ENCODE peak calls at places on chromosomes 4 and X, in four cellular contexts. O is WTC11, F is SK-N-SH, V is H1. W is an unnamed sample.

GRCh38 chrX:39905475-39905889 is 192.3 kb downstream of the BCOR start:
- DNase-seq in O (no peak), F (peak; percentile 34), V (no peak), W (peak; percentile 36)

GRCh38 chrX:71532078-71532752 is 689 bp upstream of the OGT start:
- DNase-seq in O (no peak), F (no peak), V (no peak), W (no peak)

GRCh38 chrX:125327891-125328290 is 8.2 kb downstream of the TEX13C start:
- DNase-seq in O (no peak), F (no peak), V (no peak), W (no peak)

GRCh38 chr4:41866799-41867677 is 68.2 kb upstream of the TMEM33 start:
- DNase-seq in O (peak; percentile 54), F (no peak), V (no peak), W (no peak)

GRCh38 chr4:119139316-119139715 is 3.7 kb downstream of the MYOZ2 start:
- DNase-seq in O (no peak), F (no peak), V (no peak), W (no peak)

GRCh38 chr4:112144546-112145325 is 518 bp upstream of the FAM241A start:
- DNase-seq in O (no peak), F (no peak), V (no peak), W (no peak)

GRCh38 chrX:39242187-39242586 is 440.9 kb downstream of the MID1IP1 start:
- DNase-seq in O (peak; percentile 11), F (peak; percentile 16), V (no peak), W (peak; percentile 56)

GRCh38 chr4:22474636-22475310 is 41.1 kb downstream of the ADGRA3 start:
- DNase-seq in O (no peak), F (no peak), V (no peak), W (no peak)

GRCh38 chr4:10102981-10103330 is 13.6 kb downstream of the WDR1 start:
- DNase-seq in O (no peak), F (no peak), V (no peak), W (no peak)

GRCh38 chrX:78708171-78708570 is 39.3 kb upstream of the LPAR4 start:
- DNase-seq in O (peak; percentile 16), F (peak; percentile 1), V (peak; percentile 5), W (no peak)

GRCh38 chr4:107913283-107913899 is 18.0 kb upstream of the CYP2U1 start:
- DNase-seq in O (no peak), F (peak; percentile 36), V (no peak), W (peak; percentile 49)

GRCh38 chr4:128974203-128974602 is 119.1 kb downstream of the SCLT1 start:
- DNase-seq in O (no peak), F (peak; percentile 44), V (no peak), W (no peak)

GRCh38 chr4:153345011-153345981 is 808 bp downstream of the MND1 start:
- DNase-seq in O (peak; percentile 39), F (peak; percentile 74), V (no peak), W (peak; percentile 66)

GRCh38 chr4:185600801-185601200 is 65.5 kb upstream of the PDLIM3 start:
- DNase-seq in O (no peak), F (no peak), V (no peak), W (no peak)

GRCh38 chr4:122539861-122540465 is 80.9 kb downstream of the IL21 start:
- DNase-seq in O (no peak), F (no peak), V (no peak), W (no peak)

GRCh38 chrX:152926279-152926678 is 28.4 kb downstream of the ZNF185 start:
- DNase-seq in O (peak; percentile 57), F (peak; percentile 70), V (no peak), W (peak; percentile 59)

GRCh38 chr4:7477695-7478094 is 43.0 kb upstream of the PSAPL1 start:
- DNase-seq in O (no peak), F (no peak), V (no peak), W (no peak)

GRCh38 chr4:78971326-78971725 is 32.1 kb upstream of the PAQR3 start:
- DNase-seq in O (no peak), F (no peak), V (no peak), W (no peak)

GRCh38 chrX:9110808-9111207 is 76.9 kb upstream of the FAM9B start:
- DNase-seq in O (no peak), F (no peak), V (no peak), W (no peak)

GRCh38 chrX:101377542-101377941 is 8.4 kb downstream of the BTK start:
- DNase-seq in O (no peak), F (no peak), V (no peak), W (no peak)

GRCh38 chr4:186936496-186937375 is 213.1 kb upstream of the FAT1 start:
- DNase-seq in O (no peak), F (no peak), V (no peak), W (no peak)

GRCh38 chr4:20408596-20408995 is 156.9 kb downstream of the SLIT2 start:
- DNase-seq in O (no peak), F (no peak), V (no peak), W (no peak)

GRCh38 chr4:28369504-28369903 is 1508.9 kb downstream of the STIM2 start:
- DNase-seq in O (no peak), F (no peak), V (no peak), W (no peak)

GRCh38 chr4:100984901-100985300 is 362.4 kb downstream of the PPP3CA start:
- DNase-seq in O (no peak), F (no peak), V (no peak), W (no peak)

GRCh38 chr4:112523764-112524505 is 8.0 kb upstream of the NEUROG2 start:
- DNase-seq in O (peak; percentile 96), F (peak; percentile 36), V (peak; percentile 84), W (peak; percentile 74)

GRCh38 chr4:1223841-1224809 is 24.8 kb downstream of the CTBP1 start:
- DNase-seq in O (no peak), F (no peak), V (no peak), W (no peak)

GRCh38 chr4:1220566-1220965 is 28.4 kb downstream of the CTBP1 start:
- DNase-seq in O (no peak), F (no peak), V (no peak), W (no peak)

GRCh38 chr4:1221155-1221870 is 27.6 kb downstream of the CTBP1 start:
- DNase-seq in O (no peak), F (no peak), V (no peak), W (no peak)

GRCh38 chr4:1222938-1223690 is 25.8 kb downstream of the CTBP1 start:
- DNase-seq in O (no peak), F (no peak), V (no peak), W (no peak)

DNA sequence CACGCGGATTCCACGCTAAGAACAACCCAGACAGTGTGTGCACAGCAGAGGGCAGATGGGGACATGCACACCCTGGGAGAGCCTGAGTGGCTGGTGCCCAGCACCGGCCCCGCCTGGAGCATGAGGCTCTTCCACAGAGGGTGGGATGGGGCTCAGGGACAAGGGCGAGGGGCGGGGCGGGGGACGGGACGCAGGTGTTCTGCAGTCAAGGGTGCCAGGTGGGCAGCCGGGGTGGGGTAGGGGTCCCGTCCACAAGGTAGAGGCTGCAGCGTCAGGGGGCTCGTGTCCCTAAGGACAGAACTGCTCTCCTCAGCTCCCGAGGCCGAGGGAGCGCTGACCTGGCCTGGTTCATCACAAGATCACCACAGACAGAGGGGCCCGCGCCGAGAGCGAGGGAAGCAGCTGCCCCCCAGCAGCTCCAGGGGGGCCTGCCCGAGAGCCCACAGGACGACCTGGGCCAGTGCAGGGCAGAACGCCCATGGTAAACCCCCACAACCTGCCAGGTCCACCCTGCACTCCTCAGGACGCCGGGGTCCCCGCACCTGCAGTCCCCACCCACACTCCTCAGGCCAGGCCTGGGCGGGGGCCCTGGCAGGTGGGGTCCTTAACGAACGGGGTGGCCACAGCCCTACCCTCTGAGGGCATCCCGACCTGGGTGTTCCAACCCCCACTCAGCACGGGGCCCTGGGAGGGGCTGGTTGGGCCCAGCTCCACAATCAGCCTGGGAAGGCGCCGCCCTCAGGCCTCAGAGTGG is 26.7 kb downstream of the CTBP1 start:
- DNase-seq in O (no peak), F (no peak), V (no peak), W (no peak)
- TF ChIP-seq TEAD4 in O (no peak), F (no peak), V (no peak), W (no peak)

DNA sequence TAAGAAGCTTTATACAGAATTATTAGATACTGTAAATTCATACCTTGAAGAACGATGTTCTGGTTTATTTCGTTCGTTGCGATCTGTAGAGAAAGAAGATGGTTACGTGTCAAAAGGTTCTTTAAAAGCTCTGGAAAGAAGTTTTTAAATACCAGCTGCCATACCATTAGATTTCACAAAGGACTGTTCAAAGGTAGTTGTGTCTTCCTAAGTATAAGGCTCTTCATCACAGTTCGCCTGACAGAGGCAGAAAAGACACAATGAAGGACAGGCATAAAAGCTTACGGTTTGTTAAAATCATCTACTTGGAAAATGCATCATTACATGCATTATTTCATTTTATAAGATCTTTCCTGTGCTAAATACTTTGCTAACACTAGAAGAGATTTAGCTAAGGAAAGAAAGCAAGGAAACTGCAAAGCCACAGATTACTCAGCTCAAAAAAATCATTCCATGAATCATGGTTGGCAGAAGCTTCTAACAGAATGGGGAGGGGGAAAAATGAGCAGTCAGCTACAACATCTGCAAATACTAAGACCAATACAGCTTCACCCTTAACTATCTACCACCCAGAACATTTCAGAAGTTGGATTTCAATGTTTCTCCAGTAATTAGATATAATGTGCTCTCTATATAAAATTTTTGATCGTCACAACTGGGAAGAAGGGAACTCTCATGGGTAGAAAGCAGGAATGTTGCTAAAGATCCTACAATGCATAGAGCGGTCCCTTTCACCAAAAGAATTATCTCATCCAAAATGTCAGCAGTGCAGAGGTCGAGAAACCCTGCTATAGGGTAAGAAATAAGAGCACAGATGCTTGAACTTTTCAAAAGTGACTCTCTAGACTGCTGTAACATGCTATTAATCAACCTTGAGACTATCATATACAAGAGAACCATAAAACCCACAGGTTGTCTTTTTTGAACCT is 50.7 kb upstream of the PRSS48 start:
- DNase-seq in O (no peak), F (no peak), V (no peak), W (no peak)
- TF ChIP-seq TEAD4 in O (no peak), F (no peak), V (no peak), W (no peak)

GRCh38 chr4:169582706-169583105 is 29.7 kb downstream of the NEK1 start:
- DNase-seq in O (no peak), F (no peak), V (no peak), W (no peak)

GRCh38 chr4:169582203-169582602 is 30.2 kb downstream of the NEK1 start:
- DNase-seq in O (no peak), F (no peak), V (no peak), W (no peak)

GRCh38 chr4:169583563-169583962 is 28.8 kb downstream of the NEK1 start:
- DNase-seq in O (no peak), F (no peak), V (no peak), W (no peak)
- TF ChIP-seq TEAD4 in O (no peak), F (no peak), V (no peak), W (no peak)

GRCh38 chr4:165207431-165208321 is at the start of gene KLHL2:
- DNase-seq in O (peak; percentile 72), F (peak; percentile 95), V (no peak), W (peak; percentile 84)

GRCh38 chr4:165208741-165209388 is 1.5 kb downstream of the KLHL2 start:
- DNase-seq in O (no peak), F (no peak), V (no peak), W (no peak)

GRCh38 chr4:165204462-165204830 is 2.9 kb upstream of the KLHL2 start:
- DNase-seq in O (no peak), F (no peak), V (no peak), W (no peak)

GRCh38 chr4:165208322-165208652 is 926 bp downstream of the KLHL2 start:
- DNase-seq in O (no peak), F (no peak), V (no peak), W (no peak)

DNA sequence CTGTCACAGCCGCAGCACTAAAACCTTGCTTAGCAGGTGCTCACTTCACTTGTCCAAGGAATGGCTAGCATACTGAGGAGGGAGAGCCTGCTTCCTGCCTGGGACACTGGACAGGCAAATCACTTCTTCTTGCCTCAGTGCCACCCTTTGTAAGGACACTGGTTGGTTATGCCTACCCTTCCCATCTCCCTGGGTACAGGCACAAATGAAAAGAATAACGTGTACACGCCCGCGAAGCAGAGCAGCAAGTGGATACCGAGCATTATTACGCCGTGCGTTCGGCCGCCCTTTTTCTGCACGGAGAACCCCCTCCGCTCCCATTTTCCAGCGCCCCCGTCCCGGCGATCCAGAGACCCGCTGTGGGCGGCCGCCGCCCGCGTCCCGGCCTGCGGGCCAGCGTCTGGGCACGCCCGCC is 338 bp upstream of the KLHL2 start:
- DNase-seq in O (no peak), F (no peak), V (no peak), W (no peak)
- TF ChIP-seq TEAD4 in O (no peak), F (no peak), V (no peak), W (no peak)